ENCODE peak calls at places on chromosomes 4 and X, in eight cellular contexts. N, U, A, E, I, H, F and Z are unnamed samples.

GRCh38 chrX:153465691-153466380 is 4.5 kb downstream of the HAUS7 start:
- DNase-seq in N (no peak), U (no peak), A (no peak), E (no peak), I (no peak), H (no peak), F (no peak), Z (no peak)

GRCh38 chr4:157072002-157072401 is 3.9 kb upstream of the GLRB start:
- DNase-seq in N (no peak), U (peak), A (no peak), E (no peak), I (no peak), H (no peak), F (peak), Z (no peak)

GRCh38 chr4:48329976-48330375 is 11.4 kb upstream of the SLAIN2 start:
- DNase-seq in N (no peak), U (peak), A (no peak), E (no peak), I (no peak), H (no peak), F (peak), Z (no peak)

GRCh38 chrX:115582035-115582870 is 21.3 kb downstream of the PLS3 start:
- DNase-seq in N (no peak), U (no peak), A (no peak), E (no peak), I (no peak), H (no peak), F (peak), Z (no peak)

GRCh38 chrX:46575991-46576392 is 2.4 kb downstream of the CHST7 start:
- DNase-seq in N (no peak), U (peak), A (no peak), E (no peak), I (no peak), H (no peak), F (peak), Z (no peak)

GRCh38 chr4:178632415-178632814 is 1190.2 kb upstream of the AGA start:
- DNase-seq in N (no peak), U (peak), A (no peak), E (no peak), I (no peak), H (no peak), F (peak), Z (no peak)

GRCh38 chr4:102517753-102518152 is 16.6 kb downstream of the NFKB1 start:
- DNase-seq in N (no peak), U (no peak), A (no peak), E (no peak), I (no peak), H (no peak), F (no peak), Z (no peak)

GRCh38 chr4:14524236-14524635 is 478.0 kb upstream of the CPEB2 start:
- DNase-seq in N (no peak), U (no peak), A (no peak), E (no peak), I (no peak), H (no peak), F (peak), Z (no peak)

GRCh38 chrX:146907391-146908240 is 93.1 kb upstream of the CXorf51A start:
- DNase-seq in N (no peak), U (no peak), A (no peak), E (no peak), I (no peak), H (peak), F (peak), Z (peak)

GRCh38 chrX:8755813-8756212 is 23.9 kb upstream of the ANOS1 start:
- DNase-seq in N (no peak), U (peak), A (no peak), E (no peak), I (no peak), H (no peak), F (peak), Z (no peak)

GRCh38 chr4:40524642-40525041 is 105.0 kb downstream of the RBM47 start:
- DNase-seq in N (no peak), U (no peak), A (no peak), E (no peak), I (no peak), H (no peak), F (peak), Z (no peak)

GRCh38 chrX:54473993-54474859 is 21.8 kb downstream of the FGD1 start:
- DNase-seq in N (no peak), U (peak), A (no peak), E (no peak), I (no peak), H (no peak), F (no peak), Z (no peak)

GRCh38 chr4:145177906-145178538 is 2.4 kb downstream of the OTUD4 start:
- DNase-seq in N (no peak), U (peak), A (no peak), E (no peak), I (no peak), H (no peak), F (peak), Z (no peak)

GRCh38 chr4:153138736-153139135 is 65.5 kb upstream of the TRIM2 start:
- DNase-seq in N (no peak), U (no peak), A (no peak), E (no peak), I (no peak), H (no peak), F (no peak), Z (no peak)

GRCh38 chr4:88526221-88526815 is 2.7 kb upstream of the PYURF start:
- DNase-seq in N (no peak), U (peak), A (no peak), E (no peak), I (no peak), H (no peak), F (peak), Z (no peak)

GRCh38 chr4:13998850-13999249 is 371.3 kb upstream of the BOD1L1 start:
- DNase-seq in N (no peak), U (no peak), A (no peak), E (no peak), I (no peak), H (no peak), F (no peak), Z (no peak)

GRCh38 chrX:1283093-1283492 is 14.5 kb downstream of the CSF2RA start:
- DNase-seq in N (no peak), U (no peak), A (no peak), E (no peak), I (no peak), H (no peak), F (no peak), Z (no peak)

GRCh38 chr4:100168521-100168920 is 21.7 kb downstream of the DDIT4L start:
- DNase-seq in N (no peak), U (no peak), A (no peak), E (no peak), I (no peak), H (no peak), F (peak), Z (no peak)

GRCh38 chr4:144712775-144713174 is 66.8 kb downstream of the HHIP start:
- DNase-seq in N (no peak), U (peak), A (no peak), E (no peak), I (no peak), H (no peak), F (peak), Z (no peak)

GRCh38 chr4:26321326-26322276 is 787 bp downstream of the RBPJ start:
- DNase-seq in N (peak), U (no peak), A (no peak), E (peak), I (peak), H (peak), F (peak), Z (peak)

GRCh38 chrX:71365876-71366673 is at the start of gene TAF1:
- DNase-seq in N (peak), U (peak), A (peak), E (peak), I (peak), H (peak), F (peak), Z (peak)

GRCh38 chr4:122836941-122837340 is 10.3 kb downstream of the FGF2 start:
- DNase-seq in N (no peak), U (peak), A (no peak), E (no peak), I (no peak), H (no peak), F (peak), Z (no peak)

GRCh38 chr4:36285784-36286480 is 4.5 kb downstream of the DTHD1 start:
- DNase-seq in N (no peak), U (peak), A (no peak), E (peak), I (no peak), H (no peak), F (no peak), Z (peak)

GRCh38 chr4:128858875-128859696 is 49.6 kb downstream of the JADE1 start:
- DNase-seq in N (no peak), U (no peak), A (no peak), E (no peak), I (no peak), H (peak), F (peak), Z (no peak)

GRCh38 chr4:150859435-150859834 is 155.6 kb downstream of the LRBA start:
- DNase-seq in N (no peak), U (no peak), A (no peak), E (no peak), I (no peak), H (no peak), F (no peak), Z (no peak)

GRCh38 chr4:163331629-163332360 is 601 bp downstream of the NPY1R start:
- DNase-seq in N (peak), U (peak), A (no peak), E (no peak), I (peak), H (peak), F (peak), Z (no peak)

GRCh38 chrX:155070038-155070437 is 898 bp downstream of the CMC4 start:
- DNase-seq in N (no peak), U (no peak), A (no peak), E (no peak), I (no peak), H (no peak), F (no peak), Z (peak)
- H3K27ac ChIP-seq in N (peak), U (no peak), A (peak), E (no peak), I (no peak), H (no peak), F (peak), Z (no peak)

DNA sequence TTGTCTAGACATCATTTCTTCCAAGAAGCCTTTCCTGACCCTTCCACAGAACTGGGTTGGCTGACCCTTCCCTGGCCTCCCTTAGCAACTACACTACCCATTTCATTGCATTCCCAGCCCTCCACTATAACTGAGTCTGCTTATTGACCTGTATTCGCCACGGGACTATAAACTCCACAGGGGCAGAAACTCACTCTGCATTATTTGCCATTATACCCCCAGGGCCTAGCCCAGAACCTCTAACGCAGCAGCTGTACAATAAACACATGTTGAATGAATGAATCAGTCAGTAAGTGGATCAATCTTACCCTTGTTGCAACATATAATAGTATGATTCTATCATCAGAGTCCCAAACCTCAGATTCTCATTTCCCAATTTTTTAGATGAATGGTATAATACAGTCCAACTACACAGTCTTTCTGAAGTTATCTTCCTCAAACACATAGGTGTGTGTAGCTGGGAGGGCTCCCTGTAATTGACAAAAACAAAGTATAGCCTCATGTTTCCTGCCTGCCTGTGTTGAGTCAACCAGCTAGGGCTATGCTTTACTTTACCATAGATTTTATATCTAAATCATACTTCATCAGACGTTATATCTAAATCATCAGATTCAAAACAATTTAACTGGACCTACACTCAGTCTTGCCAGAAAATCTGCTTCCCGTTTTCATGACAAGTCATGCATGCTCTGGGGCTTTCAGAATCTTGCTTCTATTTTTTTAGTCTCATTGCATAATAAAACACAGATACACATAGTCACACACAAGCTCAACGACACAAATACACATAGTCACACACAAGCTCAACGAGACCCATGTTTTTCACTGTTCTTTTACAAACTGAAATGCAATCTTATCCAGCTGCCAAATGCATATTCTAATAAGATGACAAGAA is 209.2 kb downstream of the CHIC2 start:
- DNase-seq in N (no peak), U (peak), A (no peak), E (no peak), I (no peak), H (no peak), F (peak), Z (no peak)
- H3K27ac ChIP-seq in N (no peak), U (peak), A (no peak), E (no peak), I (no peak), H (no peak), F (no peak), Z (no peak)

DNA sequence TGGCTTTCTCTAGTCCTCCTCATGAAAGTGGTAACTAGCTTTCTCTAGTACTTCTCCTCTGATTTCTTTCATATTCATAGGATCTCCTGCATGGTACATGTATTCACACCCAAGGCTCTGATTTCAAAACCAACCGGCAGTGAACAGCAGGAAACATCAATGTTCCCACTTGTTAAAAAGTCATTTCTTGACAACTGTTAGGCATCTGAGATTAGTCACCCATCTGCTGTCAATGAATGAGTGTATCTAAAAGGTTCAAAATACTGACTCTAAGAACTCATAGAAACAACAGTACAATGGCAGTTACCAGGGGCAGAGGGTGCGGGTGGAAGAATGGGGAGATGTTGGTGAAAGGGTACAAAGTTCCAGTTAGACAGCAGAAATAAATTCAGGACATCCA is 31.5 kb upstream of the PUDP start:
- DNase-seq in N (no peak), U (no peak), A (no peak), E (no peak), I (no peak), H (no peak), F (no peak), Z (no peak)
- H3K27ac ChIP-seq in N (no peak), U (no peak), A (no peak), E (no peak), I (no peak), H (no peak), F (no peak), Z (no peak)

DNA sequence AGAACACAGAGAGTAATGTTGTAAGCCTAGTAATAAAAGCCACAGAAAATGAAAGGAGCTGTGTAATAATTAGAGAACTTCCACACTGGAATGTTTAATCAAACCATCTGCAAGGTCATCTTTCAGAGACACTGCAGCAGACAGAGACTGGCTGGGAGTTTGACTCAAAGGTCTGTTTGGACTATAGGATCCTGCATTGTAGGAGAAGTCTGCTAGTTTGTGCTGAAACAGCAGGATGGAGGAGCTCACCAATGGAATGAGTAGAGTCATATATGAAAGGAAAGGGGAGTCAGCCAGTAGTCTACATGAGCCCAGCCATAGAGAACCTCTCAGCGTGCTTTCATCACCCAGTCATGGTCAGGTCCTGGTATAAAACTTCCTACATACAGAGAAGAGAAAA is 4.5 kb upstream of the ACE2 start:
- DNase-seq in N (no peak), U (peak), A (no peak), E (no peak), I (no peak), H (no peak), F (no peak), Z (no peak)
- H3K27ac ChIP-seq in N (no peak), U (peak), A (no peak), E (no peak), I (no peak), H (no peak), F (no peak), Z (no peak)

DNA sequence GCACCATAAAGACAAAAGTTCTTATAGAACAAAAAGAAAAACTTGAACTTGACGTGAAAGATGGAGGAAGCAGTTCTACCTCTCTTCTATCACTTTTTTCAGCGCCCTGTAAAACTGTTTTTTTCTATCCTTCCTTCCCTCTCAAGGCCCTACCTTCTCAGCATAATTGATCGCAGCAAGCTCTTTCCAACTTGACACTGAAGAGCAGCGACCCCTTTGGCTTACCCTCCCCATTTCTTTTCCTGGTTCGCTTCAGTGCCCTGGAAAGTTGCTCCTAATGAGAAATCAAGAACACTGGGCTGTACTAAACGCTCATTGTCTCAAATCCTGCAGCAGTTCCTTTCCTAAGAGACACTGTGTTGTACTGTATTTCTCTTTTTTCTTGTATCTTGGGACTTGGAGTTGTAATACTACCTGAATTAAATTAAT is 150.6 kb upstream of the SLC4A4 start:
- DNase-seq in N (no peak), U (no peak), A (no peak), E (no peak), I (peak), H (no peak), F (no peak), Z (peak)
- H3K27ac ChIP-seq in N (no peak), U (no peak), A (no peak), E (no peak), I (no peak), H (no peak), F (peak), Z (peak)